ENCODE peak calls at places on chromosomes 4 and X, in six cellular contexts. One of them, this sample, is unnamed.

GRCh38 chr4:143482753-143483362 is 30.6 kb upstream of the SMARCA5 start:
- DNase-seq in GM23248: peak; percentile 73
- DNase-seq in thoracic aorta: no peak
- DNase-seq in endothelial cell of umbilical vein: peak; percentile 74
- DNase-seq in stomach: no peak
- DNase-seq in iPS DF 6.9: no peak
- DNase-seq in this sample: peak; percentile 36

GRCh38 chr4:86878640-86879039 is 13.6 kb downstream of the C4orf36 start:
- DNase-seq in GM23248: no peak
- DNase-seq in thoracic aorta: no peak
- DNase-seq in endothelial cell of umbilical vein: no peak
- DNase-seq in stomach: no peak
- DNase-seq in iPS DF 6.9: no peak
- DNase-seq in this sample: no peak

GRCh38 chrX:69222103-69223090 is 57.1 kb upstream of the PJA1 start:
- DNase-seq in GM23248: peak; percentile 69
- DNase-seq in thoracic aorta: peak; percentile 6
- DNase-seq in endothelial cell of umbilical vein: peak; percentile 39
- DNase-seq in stomach: peak; percentile 68
- DNase-seq in iPS DF 6.9: peak; percentile 70
- DNase-seq in this sample: peak; percentile 15

GRCh38 chr4:957581-958313 is 15.6 kb downstream of the DGKQ start:
- DNase-seq in GM23248: no peak
- DNase-seq in thoracic aorta: no peak
- DNase-seq in endothelial cell of umbilical vein: no peak
- DNase-seq in stomach: no peak
- DNase-seq in iPS DF 6.9: no peak
- DNase-seq in this sample: no peak

GRCh38 chrX:30938295-30938694 is 49.2 kb upstream of the TAB3 start:
- DNase-seq in GM23248: no peak
- DNase-seq in thoracic aorta: no peak
- DNase-seq in endothelial cell of umbilical vein: no peak
- DNase-seq in stomach: no peak
- DNase-seq in iPS DF 6.9: no peak
- DNase-seq in this sample: no peak

GRCh38 chr4:42625366-42625765 is 31.5 kb downstream of the ATP8A1 start:
- DNase-seq in GM23248: no peak
- DNase-seq in thoracic aorta: no peak
- DNase-seq in endothelial cell of umbilical vein: no peak
- DNase-seq in stomach: no peak
- DNase-seq in iPS DF 6.9: no peak
- DNase-seq in this sample: no peak

GRCh38 chr4:76199664-76200211 is 13.9 kb downstream of the SCARB2 start:
- DNase-seq in GM23248: no peak
- DNase-seq in thoracic aorta: no peak
- DNase-seq in endothelial cell of umbilical vein: peak; percentile 59
- DNase-seq in stomach: peak; percentile 43
- DNase-seq in iPS DF 6.9: no peak
- DNase-seq in this sample: no peak

GRCh38 chrX:69196666-69197065 is 31.4 kb upstream of the PJA1 start:
- DNase-seq in GM23248: no peak
- DNase-seq in thoracic aorta: no peak
- DNase-seq in endothelial cell of umbilical vein: no peak
- DNase-seq in stomach: no peak
- DNase-seq in iPS DF 6.9: no peak
- DNase-seq in this sample: no peak

GRCh38 chr4:38983756-38984647 is 48.2 kb downstream of the TMEM156 start:
- DNase-seq in GM23248: peak; percentile 70
- DNase-seq in thoracic aorta: no peak
- DNase-seq in endothelial cell of umbilical vein: no peak
- DNase-seq in stomach: no peak
- DNase-seq in iPS DF 6.9: no peak
- DNase-seq in this sample: no peak

GRCh38 chrX:131783555-131784338 is 239.4 kb upstream of the STK26 start:
- DNase-seq in GM23248: no peak
- DNase-seq in thoracic aorta: no peak
- DNase-seq in endothelial cell of umbilical vein: no peak
- DNase-seq in stomach: peak; percentile 81
- DNase-seq in iPS DF 6.9: no peak
- DNase-seq in this sample: no peak

DNA sequence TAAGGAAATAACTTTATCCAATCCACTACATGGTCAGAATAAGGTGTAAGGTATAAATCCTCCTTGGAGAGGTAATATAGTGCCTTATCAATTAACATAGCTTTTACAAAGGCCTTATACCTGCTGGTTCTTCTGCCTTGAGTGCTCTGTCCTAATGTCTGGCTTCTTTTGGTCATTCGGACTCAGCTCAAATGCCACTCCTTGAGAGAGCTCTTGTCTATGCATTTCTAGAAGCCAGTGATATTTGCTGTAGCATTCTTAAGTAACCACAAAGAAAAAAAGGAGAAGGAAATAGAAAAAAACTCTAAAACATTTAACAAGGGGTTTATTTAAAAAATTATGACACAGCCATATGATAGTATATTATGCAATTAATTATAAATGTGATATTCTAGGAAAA is 444.8 kb upstream of the SLIT2 start:
- DNase-seq in GM23248: peak; percentile 41
- DNase-seq in thoracic aorta: no peak
- DNase-seq in endothelial cell of umbilical vein: no peak
- DNase-seq in stomach: no peak
- DNase-seq in iPS DF 6.9: no peak
- DNase-seq in this sample: no peak
- H3K27ac ChIP-seq in GM23248: peak overlapping the region; percentile 81
- H3K27ac ChIP-seq in thoracic aorta: no peak overlapping the region
- H3K27ac ChIP-seq in endothelial cell of umbilical vein: no peak overlapping the region
- H3K27ac ChIP-seq in stomach: no peak overlapping the region
- H3K27ac ChIP-seq in iPS DF 6.9: no peak overlapping the region
- H3K27ac ChIP-seq in this sample: no peak overlapping the region

GRCh38 chr4:55926610-55927009 is 22.1 kb upstream of the CEP135 start:
- DNase-seq in GM23248: no peak
- DNase-seq in thoracic aorta: no peak
- DNase-seq in endothelial cell of umbilical vein: no peak
- DNase-seq in stomach: no peak
- DNase-seq in iPS DF 6.9: no peak
- DNase-seq in this sample: no peak
- H3K27ac ChIP-seq in GM23248: no peak overlapping the region
- H3K27ac ChIP-seq in thoracic aorta: no peak overlapping the region
- H3K27ac ChIP-seq in endothelial cell of umbilical vein: no peak overlapping the region
- H3K27ac ChIP-seq in stomach: no peak overlapping the region
- H3K27ac ChIP-seq in iPS DF 6.9: no peak overlapping the region
- H3K27ac ChIP-seq in this sample: no peak overlapping the region

GRCh38 chr4:26648260-26648659 is 64.4 kb downstream of the TBC1D19 start:
- DNase-seq in GM23248: no peak
- DNase-seq in thoracic aorta: no peak
- DNase-seq in endothelial cell of umbilical vein: no peak
- DNase-seq in stomach: no peak
- DNase-seq in iPS DF 6.9: no peak
- DNase-seq in this sample: no peak

DNA sequence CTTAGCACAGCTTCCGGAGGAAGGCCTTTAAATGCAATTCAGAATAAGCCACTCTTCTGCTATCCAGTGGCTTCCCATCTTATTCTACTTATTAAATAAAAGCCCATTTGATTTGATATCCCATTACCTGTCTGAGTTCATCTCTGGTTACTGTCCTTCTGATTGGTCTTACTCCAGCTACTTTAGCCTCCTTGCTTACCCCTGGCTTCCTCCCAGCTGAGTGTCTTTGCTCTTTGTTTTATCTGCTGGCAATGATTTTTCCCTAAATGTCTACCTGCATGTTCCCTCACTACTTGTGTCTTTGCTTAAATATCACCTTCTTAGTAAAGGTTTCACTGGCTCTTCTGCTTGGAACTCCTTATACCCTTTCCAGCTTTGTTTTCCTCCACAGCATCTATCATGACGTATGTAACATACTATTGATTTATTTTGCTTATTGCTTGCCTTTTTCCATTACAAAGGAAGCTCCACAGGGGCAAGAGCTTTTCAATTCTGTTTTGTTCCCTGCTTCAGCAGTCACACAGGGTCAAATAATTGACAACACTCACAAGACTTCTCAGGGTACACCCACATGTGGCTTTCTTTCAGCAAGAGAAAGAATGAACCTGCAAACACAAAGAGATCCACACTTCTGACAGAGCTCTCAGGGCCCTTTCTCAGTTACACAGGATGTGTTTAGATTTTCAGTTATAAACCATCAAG is 63.8 kb downstream of the TBC1D19 start:
- DNase-seq in GM23248: no peak
- DNase-seq in thoracic aorta: no peak
- DNase-seq in endothelial cell of umbilical vein: no peak
- DNase-seq in stomach: no peak
- DNase-seq in iPS DF 6.9: no peak
- DNase-seq in this sample: no peak
- H3K27ac ChIP-seq in GM23248: no peak overlapping the region
- H3K27ac ChIP-seq in thoracic aorta: no peak overlapping the region
- H3K27ac ChIP-seq in endothelial cell of umbilical vein: no peak overlapping the region
- H3K27ac ChIP-seq in stomach: no peak overlapping the region
- H3K27ac ChIP-seq in iPS DF 6.9: no peak overlapping the region
- H3K27ac ChIP-seq in this sample: no peak overlapping the region

GRCh38 chr4:36348403-36348938 is 67.1 kb downstream of the DTHD1 start:
- DNase-seq in GM23248: no peak
- DNase-seq in thoracic aorta: no peak
- DNase-seq in endothelial cell of umbilical vein: no peak
- DNase-seq in stomach: no peak
- DNase-seq in iPS DF 6.9: no peak
- DNase-seq in this sample: no peak

GRCh38 chr4:36349904-36350554 is 68.6 kb downstream of the DTHD1 start:
- DNase-seq in GM23248: no peak
- DNase-seq in thoracic aorta: no peak
- DNase-seq in endothelial cell of umbilical vein: no peak
- DNase-seq in stomach: no peak
- DNase-seq in iPS DF 6.9: no peak
- DNase-seq in this sample: no peak

DNA sequence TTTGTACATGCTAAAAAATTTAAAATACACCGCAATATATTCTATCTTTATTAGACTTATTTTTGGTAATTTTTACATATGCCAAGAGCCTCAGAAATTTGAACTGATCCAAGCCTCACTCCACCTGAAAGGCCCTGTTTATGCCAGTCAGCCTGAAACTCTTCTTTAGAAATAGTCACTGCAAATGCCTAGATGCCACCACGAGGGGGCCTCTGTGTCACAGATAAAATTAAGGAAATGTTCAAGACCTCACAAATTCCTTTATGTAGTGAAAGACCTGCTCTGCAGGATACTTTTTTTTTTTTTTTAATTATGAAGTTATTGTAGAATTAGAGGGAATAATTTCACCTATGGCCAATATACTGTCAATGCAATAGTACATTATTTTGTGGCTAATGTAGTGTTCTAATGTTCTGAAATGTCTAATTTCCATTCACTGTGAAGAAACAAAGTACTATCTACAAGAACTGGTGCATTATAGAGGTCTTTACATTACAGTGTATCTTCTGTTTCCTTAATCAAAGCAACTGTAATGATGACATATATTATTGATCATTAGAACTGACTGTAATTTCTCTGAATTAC is 69.8 kb downstream of the DTHD1 start:
- DNase-seq in GM23248: peak; percentile 56
- DNase-seq in thoracic aorta: no peak
- DNase-seq in endothelial cell of umbilical vein: peak; percentile 37
- DNase-seq in stomach: peak; percentile 69
- DNase-seq in iPS DF 6.9: peak; percentile 11
- DNase-seq in this sample: no peak
- H3K27ac ChIP-seq in GM23248: no peak overlapping the region
- H3K27ac ChIP-seq in thoracic aorta: no peak overlapping the region
- H3K27ac ChIP-seq in endothelial cell of umbilical vein: no peak overlapping the region
- H3K27ac ChIP-seq in stomach: no peak overlapping the region
- H3K27ac ChIP-seq in iPS DF 6.9: no peak overlapping the region
- H3K27ac ChIP-seq in this sample: no peak overlapping the region

GRCh38 chrX:53433651-53434639 is at the start of gene HSD17B10:
- DNase-seq in GM23248: peak; percentile 94
- DNase-seq in thoracic aorta: peak; percentile 52
- DNase-seq in endothelial cell of umbilical vein: peak; percentile 81
- DNase-seq in stomach: peak; percentile 92
- DNase-seq in iPS DF 6.9: peak; percentile 45
- DNase-seq in this sample: no peak
- H3K27ac ChIP-seq in GM23248: no peak within 1 kb of the TSS
- H3K27ac ChIP-seq in thoracic aorta: peak within 1 kb of the TSS; percentile 73
- H3K27ac ChIP-seq in endothelial cell of umbilical vein: peak within 1 kb of the TSS; percentile 51
- H3K27ac ChIP-seq in stomach: peak within 1 kb of the TSS; percentile 74
- H3K27ac ChIP-seq in iPS DF 6.9: no peak within 1 kb of the TSS
- H3K27ac ChIP-seq in this sample: peak within 1 kb of the TSS; percentile 11

GRCh38 chrX:155718964-155719586 is 106.3 kb upstream of the TMLHE start:
- DNase-seq in GM23248: peak; percentile 44
- DNase-seq in thoracic aorta: no peak
- DNase-seq in endothelial cell of umbilical vein: no peak
- DNase-seq in stomach: no peak
- DNase-seq in iPS DF 6.9: no peak
- DNase-seq in this sample: no peak
- H3K27ac ChIP-seq in GM23248: no peak overlapping the region
- H3K27ac ChIP-seq in thoracic aorta: peak overlapping the region; percentile 53
- H3K27ac ChIP-seq in endothelial cell of umbilical vein: no peak overlapping the region
- H3K27ac ChIP-seq in stomach: no peak overlapping the region
- H3K27ac ChIP-seq in iPS DF 6.9: no peak overlapping the region
- H3K27ac ChIP-seq in this sample: no peak overlapping the region

DNA sequence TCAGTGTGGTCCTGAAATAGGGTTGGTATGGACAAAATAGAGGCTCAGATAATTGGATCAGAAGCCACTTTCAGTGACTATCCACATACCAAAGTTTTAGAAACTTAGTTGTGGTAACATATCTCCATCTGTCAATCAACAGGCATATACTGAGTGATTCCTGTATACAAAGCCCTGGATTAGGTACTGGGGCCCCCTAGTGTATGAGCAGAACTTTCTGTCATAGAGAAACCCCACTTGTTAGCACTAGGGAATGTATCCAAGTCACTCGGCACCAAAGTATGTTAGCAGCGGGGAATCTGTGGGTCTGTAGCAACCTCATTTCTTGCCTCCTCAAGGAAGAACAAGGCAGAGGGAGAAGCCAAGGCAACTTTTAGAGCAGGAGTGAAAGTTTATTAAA is 50.7 kb downstream of the MAP7D3 start:
- DNase-seq in GM23248: peak; percentile 52
- DNase-seq in thoracic aorta: no peak
- DNase-seq in endothelial cell of umbilical vein: peak; percentile 45
- DNase-seq in stomach: no peak
- DNase-seq in iPS DF 6.9: no peak
- DNase-seq in this sample: no peak
- H3K27ac ChIP-seq in GM23248: no peak overlapping the region
- H3K27ac ChIP-seq in thoracic aorta: peak overlapping the region; percentile 79
- H3K27ac ChIP-seq in endothelial cell of umbilical vein: no peak overlapping the region
- H3K27ac ChIP-seq in stomach: peak overlapping the region; percentile 70
- H3K27ac ChIP-seq in iPS DF 6.9: no peak overlapping the region
- H3K27ac ChIP-seq in this sample: no peak overlapping the region

GRCh38 chrX:108316456-108316855 is 121.8 kb downstream of the COL4A6 start:
- DNase-seq in GM23248: no peak
- DNase-seq in thoracic aorta: no peak
- DNase-seq in endothelial cell of umbilical vein: no peak
- DNase-seq in stomach: no peak
- DNase-seq in iPS DF 6.9: no peak
- DNase-seq in this sample: no peak
- H3K27ac ChIP-seq in GM23248: no peak overlapping the region
- H3K27ac ChIP-seq in thoracic aorta: no peak overlapping the region
- H3K27ac ChIP-seq in endothelial cell of umbilical vein: no peak overlapping the region
- H3K27ac ChIP-seq in stomach: no peak overlapping the region
- H3K27ac ChIP-seq in iPS DF 6.9: no peak overlapping the region
- H3K27ac ChIP-seq in this sample: no peak overlapping the region